ENCODE peak calls at places on chromosomes 3 and 15, in six cellular contexts. One of them, this sample, is unnamed.
A peak's percentile ranks its signal among the peaks of the same experiment; 100 is the strongest.

GRCh38 chr3:38541800-38542199 is 45.7 kb downstream of the EXOG start:
- DNase-seq in right cardiac atrium: peak; percentile 74
- DNase-seq in body of pancreas: no peak
- DNase-seq in A549: no peak
- DNase-seq in MM.1S: no peak
- DNase-seq in caudate nucleus: no peak
- DNase-seq in this sample: peak; percentile 46

GRCh38 chr15:31471731-31472430 is 145.2 kb downstream of the KLF13 start:
- DNase-seq in right cardiac atrium: peak; percentile 45
- DNase-seq in body of pancreas: no peak
- DNase-seq in A549: no peak
- DNase-seq in MM.1S: no peak
- DNase-seq in caudate nucleus: no peak
- DNase-seq in this sample: no peak

GRCh38 chr15:59532770-59533379 is 78.7 kb upstream of the GCNT3 start:
- DNase-seq in right cardiac atrium: no peak
- DNase-seq in body of pancreas: peak; percentile 32
- DNase-seq in A549: peak; percentile 29
- DNase-seq in MM.1S: peak; percentile 60
- DNase-seq in caudate nucleus: no peak
- DNase-seq in this sample: no peak

GRCh38 chr3:14135581-14135980 is 10.7 kb downstream of the TMEM43 start:
- DNase-seq in right cardiac atrium: no peak
- DNase-seq in body of pancreas: no peak
- DNase-seq in A549: no peak
- DNase-seq in MM.1S: no peak
- DNase-seq in caudate nucleus: no peak
- DNase-seq in this sample: no peak

GRCh38 chr15:98217356-98217755 is 256.9 kb downstream of the ARRDC4 start:
- DNase-seq in right cardiac atrium: no peak
- DNase-seq in body of pancreas: no peak
- DNase-seq in A549: no peak
- DNase-seq in MM.1S: no peak
- DNase-seq in caudate nucleus: no peak
- DNase-seq in this sample: no peak

GRCh38 chr3:115785782-115786181 is 162.5 kb downstream of the GAP43 start:
- DNase-seq in right cardiac atrium: no peak
- DNase-seq in body of pancreas: no peak
- DNase-seq in A549: no peak
- DNase-seq in MM.1S: no peak
- DNase-seq in caudate nucleus: no peak
- DNase-seq in this sample: no peak

GRCh38 chr3:105866656-105867653 is 1.9 kb downstream of the CBLB start:
- DNase-seq in right cardiac atrium: peak; percentile 50
- DNase-seq in body of pancreas: no peak
- DNase-seq in A549: no peak
- DNase-seq in MM.1S: peak; percentile 74
- DNase-seq in caudate nucleus: no peak
- DNase-seq in this sample: no peak

GRCh38 chr3:104911376-104911775 is 455.3 kb upstream of the ALCAM start:
- DNase-seq in right cardiac atrium: no peak
- DNase-seq in body of pancreas: no peak
- DNase-seq in A549: no peak
- DNase-seq in MM.1S: peak; percentile 14
- DNase-seq in caudate nucleus: no peak
- DNase-seq in this sample: no peak

GRCh38 chr15:60589253-60589652 is 110.3 kb upstream of the ICE2 start:
- DNase-seq in right cardiac atrium: no peak
- DNase-seq in body of pancreas: no peak
- DNase-seq in A549: no peak
- DNase-seq in MM.1S: no peak
- DNase-seq in caudate nucleus: no peak
- DNase-seq in this sample: no peak

GRCh38 chr3:88589131-88589530 is 439.4 kb downstream of the C3orf38 start:
- DNase-seq in right cardiac atrium: no peak
- DNase-seq in body of pancreas: no peak
- DNase-seq in A549: no peak
- DNase-seq in MM.1S: no peak
- DNase-seq in caudate nucleus: no peak
- DNase-seq in this sample: no peak

GRCh38 chr15:40309344-40309862 is 1.7 kb upstream of the PLCB2 start:
- DNase-seq in right cardiac atrium: no peak
- DNase-seq in body of pancreas: no peak
- DNase-seq in A549: no peak
- DNase-seq in MM.1S: no peak
- DNase-seq in caudate nucleus: no peak
- DNase-seq in this sample: no peak

GRCh38 chr15:40308844-40309189 is 1.1 kb upstream of the PLCB2 start:
- DNase-seq in right cardiac atrium: peak; percentile 73
- DNase-seq in body of pancreas: no peak
- DNase-seq in A549: no peak
- DNase-seq in MM.1S: no peak
- DNase-seq in caudate nucleus: no peak
- DNase-seq in this sample: peak; percentile 72

GRCh38 chr15:40310993-40311392 is 3.3 kb upstream of the PLCB2 start:
- DNase-seq in right cardiac atrium: no peak
- DNase-seq in body of pancreas: no peak
- DNase-seq in A549: no peak
- DNase-seq in MM.1S: no peak
- DNase-seq in caudate nucleus: no peak
- DNase-seq in this sample: peak; percentile 8

GRCh38 chr15:40312370-40313158 is 4.8 kb upstream of the PLCB2 start:
- DNase-seq in right cardiac atrium: no peak
- DNase-seq in body of pancreas: peak; percentile 88
- DNase-seq in A549: no peak
- DNase-seq in MM.1S: no peak
- DNase-seq in caudate nucleus: no peak
- DNase-seq in this sample: no peak

GRCh38 chr15:40310001-40310959 is 2.5 kb upstream of the PLCB2 start:
- DNase-seq in right cardiac atrium: peak; percentile 82
- DNase-seq in body of pancreas: peak; percentile 68
- DNase-seq in A549: peak; percentile 45
- DNase-seq in MM.1S: peak; percentile 12
- DNase-seq in caudate nucleus: no peak
- DNase-seq in this sample: peak; percentile 65
- H3K27ac ChIP-seq in right cardiac atrium: no peak overlapping the region
- H3K27ac ChIP-seq in body of pancreas: no peak overlapping the region
- H3K27ac ChIP-seq in A549: no peak overlapping the region
- H3K27ac ChIP-seq in MM.1S: no peak overlapping the region
- H3K27ac ChIP-seq in caudate nucleus: no peak overlapping the region
- H3K27ac ChIP-seq in this sample: no peak overlapping the region

GRCh38 chr3:170154084-170154483 is 27.4 kb downstream of the PHC3 start:
- DNase-seq in right cardiac atrium: no peak
- DNase-seq in body of pancreas: no peak
- DNase-seq in A549: no peak
- DNase-seq in MM.1S: no peak
- DNase-seq in caudate nucleus: no peak
- DNase-seq in this sample: no peak
- H3K27ac ChIP-seq in right cardiac atrium: no peak overlapping the region
- H3K27ac ChIP-seq in body of pancreas: peak overlapping the region; percentile 3
- H3K27ac ChIP-seq in A549: no peak overlapping the region
- H3K27ac ChIP-seq in MM.1S: peak overlapping the region; percentile 92
- H3K27ac ChIP-seq in caudate nucleus: no peak overlapping the region
- H3K27ac ChIP-seq in this sample: no peak overlapping the region

GRCh38 chr15:92908369-92909057 is 8.4 kb downstream of the CHD2 start:
- DNase-seq in right cardiac atrium: peak; percentile 23
- DNase-seq in body of pancreas: no peak
- DNase-seq in A549: no peak
- DNase-seq in MM.1S: no peak
- DNase-seq in caudate nucleus: no peak
- DNase-seq in this sample: no peak
- H3K27ac ChIP-seq in right cardiac atrium: peak overlapping the region; percentile 83
- H3K27ac ChIP-seq in body of pancreas: peak overlapping the region; percentile 98
- H3K27ac ChIP-seq in A549: peak overlapping the region; percentile 88
- H3K27ac ChIP-seq in MM.1S: no peak overlapping the region
- H3K27ac ChIP-seq in caudate nucleus: peak overlapping the region; percentile 91
- H3K27ac ChIP-seq in this sample: peak overlapping the region; percentile 94

GRCh38 chr3:5197470-5198312 is 10.2 kb downstream of the EDEM1 start:
- DNase-seq in right cardiac atrium: no peak
- DNase-seq in body of pancreas: no peak
- DNase-seq in A549: no peak
- DNase-seq in MM.1S: peak; percentile 94
- DNase-seq in caudate nucleus: no peak
- DNase-seq in this sample: no peak
- H3K27ac ChIP-seq in right cardiac atrium: no peak overlapping the region
- H3K27ac ChIP-seq in body of pancreas: peak overlapping the region; percentile 44
- H3K27ac ChIP-seq in A549: peak overlapping the region; percentile 86
- H3K27ac ChIP-seq in MM.1S: peak overlapping the region; percentile 98
- H3K27ac ChIP-seq in caudate nucleus: no peak overlapping the region
- H3K27ac ChIP-seq in this sample: no peak overlapping the region

GRCh38 chr3:97896547-97896946 is 74.7 kb downstream of the CRYBG3 start:
- DNase-seq in right cardiac atrium: no peak
- DNase-seq in body of pancreas: no peak
- DNase-seq in A549: no peak
- DNase-seq in MM.1S: no peak
- DNase-seq in caudate nucleus: no peak
- DNase-seq in this sample: no peak

GRCh38 chr3:97896129-97896528 is 74.3 kb downstream of the CRYBG3 start:
- DNase-seq in right cardiac atrium: no peak
- DNase-seq in body of pancreas: no peak
- DNase-seq in A549: no peak
- DNase-seq in MM.1S: no peak
- DNase-seq in caudate nucleus: no peak
- DNase-seq in this sample: no peak

GRCh38 chr3:97901327-97902295 is 70.6 kb downstream of the RIOX2 start:
- DNase-seq in right cardiac atrium: no peak
- DNase-seq in body of pancreas: no peak
- DNase-seq in A549: no peak
- DNase-seq in MM.1S: no peak
- DNase-seq in caudate nucleus: no peak
- DNase-seq in this sample: peak; percentile 18
- H3K27ac ChIP-seq in right cardiac atrium: no peak overlapping the region
- H3K27ac ChIP-seq in body of pancreas: peak overlapping the region; percentile 3
- H3K27ac ChIP-seq in A549: no peak overlapping the region
- H3K27ac ChIP-seq in MM.1S: no peak overlapping the region
- H3K27ac ChIP-seq in caudate nucleus: no peak overlapping the region
- H3K27ac ChIP-seq in this sample: peak overlapping the region; percentile 85

GRCh38 chr15:85063088-85063487 is 81.4 kb downstream of the PDE8A start:
- DNase-seq in right cardiac atrium: no peak
- DNase-seq in body of pancreas: no peak
- DNase-seq in A549: no peak
- DNase-seq in MM.1S: no peak
- DNase-seq in caudate nucleus: no peak
- DNase-seq in this sample: no peak
- H3K27ac ChIP-seq in right cardiac atrium: no peak overlapping the region
- H3K27ac ChIP-seq in body of pancreas: no peak overlapping the region
- H3K27ac ChIP-seq in A549: peak overlapping the region; percentile 61
- H3K27ac ChIP-seq in MM.1S: no peak overlapping the region
- H3K27ac ChIP-seq in caudate nucleus: no peak overlapping the region
- H3K27ac ChIP-seq in this sample: no peak overlapping the region

DNA sequence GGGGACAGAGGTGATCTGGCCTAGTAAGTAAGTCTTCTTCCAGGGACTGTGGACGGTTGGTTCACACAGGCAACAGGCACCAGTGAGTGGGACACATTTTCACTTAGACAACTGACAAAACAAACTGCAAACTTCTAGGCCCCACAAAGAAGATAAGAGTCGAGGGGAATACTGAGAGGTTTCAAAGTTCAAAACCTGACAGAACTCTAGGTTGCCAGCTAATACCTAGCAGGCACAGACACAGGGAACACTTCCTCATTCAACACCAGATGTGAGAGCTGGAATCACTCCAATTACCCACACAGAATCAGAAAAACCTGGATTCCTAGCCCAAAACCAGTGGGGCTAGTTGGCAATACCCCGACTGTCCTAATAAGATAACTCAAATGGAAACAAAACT is 621.7 kb downstream of the ZPLD1 start:
- DNase-seq in right cardiac atrium: no peak
- DNase-seq in body of pancreas: no peak
- DNase-seq in A549: no peak
- DNase-seq in MM.1S: no peak
- DNase-seq in caudate nucleus: no peak
- DNase-seq in this sample: no peak
- H3K27ac ChIP-seq in right cardiac atrium: no peak overlapping the region
- H3K27ac ChIP-seq in body of pancreas: no peak overlapping the region
- H3K27ac ChIP-seq in A549: no peak overlapping the region
- H3K27ac ChIP-seq in MM.1S: no peak overlapping the region
- H3K27ac ChIP-seq in caudate nucleus: no peak overlapping the region
- H3K27ac ChIP-seq in this sample: no peak overlapping the region

GRCh38 chr3:30654269-30654668 is 47.9 kb downstream of the TGFBR2 start:
- DNase-seq in right cardiac atrium: no peak
- DNase-seq in body of pancreas: no peak
- DNase-seq in A549: no peak
- DNase-seq in MM.1S: no peak
- DNase-seq in caudate nucleus: no peak
- DNase-seq in this sample: no peak

GRCh38 chr3:30658328-30659052 is 52.1 kb downstream of the TGFBR2 start:
- DNase-seq in right cardiac atrium: peak; percentile 54
- DNase-seq in body of pancreas: no peak
- DNase-seq in A549: no peak
- DNase-seq in MM.1S: peak; percentile 87
- DNase-seq in caudate nucleus: no peak
- DNase-seq in this sample: peak; percentile 56

GRCh38 chr3:30657914-30658313 is 51.5 kb downstream of the TGFBR2 start:
- DNase-seq in right cardiac atrium: peak; percentile 39
- DNase-seq in body of pancreas: no peak
- DNase-seq in A549: no peak
- DNase-seq in MM.1S: no peak
- DNase-seq in caudate nucleus: no peak
- DNase-seq in this sample: no peak

GRCh38 chr3:30655187-30655812 is 48.9 kb downstream of the TGFBR2 start:
- DNase-seq in right cardiac atrium: no peak
- DNase-seq in body of pancreas: no peak
- DNase-seq in A549: no peak
- DNase-seq in MM.1S: peak; percentile 64
- DNase-seq in caudate nucleus: no peak
- DNase-seq in this sample: no peak

DNA sequence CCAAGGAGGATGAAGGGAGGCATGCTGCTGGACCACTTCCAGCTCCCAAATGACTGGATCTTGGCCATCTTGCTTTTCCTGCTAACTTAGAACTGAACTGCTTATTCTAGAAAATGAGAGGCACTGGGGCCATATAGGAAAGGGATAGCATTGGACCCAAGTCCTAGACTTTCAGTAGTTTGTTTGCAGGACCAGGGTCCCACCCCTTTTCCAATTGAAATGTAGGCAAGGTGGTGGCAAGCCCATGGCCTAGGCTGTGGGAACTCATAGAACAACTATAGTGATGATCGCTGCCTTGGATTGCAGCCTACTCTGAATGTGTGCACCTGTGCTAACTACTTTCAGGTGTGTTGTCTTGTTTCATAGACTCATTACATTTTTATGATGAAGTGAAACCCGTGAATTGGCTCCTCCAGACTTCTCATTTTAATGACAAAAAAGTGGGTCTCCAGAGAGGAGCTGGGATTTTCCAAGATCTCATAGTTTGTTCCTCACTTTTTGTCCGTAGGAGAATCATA is 50.3 kb downstream of the TGFBR2 start:
- DNase-seq in right cardiac atrium: no peak
- DNase-seq in body of pancreas: no peak
- DNase-seq in A549: no peak
- DNase-seq in MM.1S: no peak
- DNase-seq in caudate nucleus: no peak
- DNase-seq in this sample: no peak
- H3K27ac ChIP-seq in right cardiac atrium: peak overlapping the region; percentile 36
- H3K27ac ChIP-seq in body of pancreas: no peak overlapping the region
- H3K27ac ChIP-seq in A549: peak overlapping the region; percentile 95
- H3K27ac ChIP-seq in MM.1S: peak overlapping the region; percentile 95
- H3K27ac ChIP-seq in caudate nucleus: no peak overlapping the region
- H3K27ac ChIP-seq in this sample: peak overlapping the region; percentile 65

This sample was measured in heart left ventricle.